ENCODE peak calls at places on chromosomes 4 and X, in ten cellular contexts. V is left lung; Z is NCI-H1092; C is H54; B is heart right ventricle; A is activated naive CD8-positive, alpha-beta T cell treated with anti-CD3 and anti-CD28 coated beads for 36 hours; E is stimulated activated CD4-positive, alpha-beta T cell treated with anti-CD3 and anti-CD28 coated beads, TNF-alpha, amount 100 ng/mL, for 1 hour; L is cortex of kidney; K is GM23248; Y is AG04450. Q is an unnamed sample.

GRCh38 chrX:56385336-56385735 is 153.2 kb downstream of the KLF8 start:
- DNase-seq in V (no peak), Z (no peak), C (no peak), B (no peak), A (no peak), E (no peak), L (no peak), K (no peak), Y (no peak), Q (no peak)

GRCh38 chrX:37993857-37994619 is 12.3 kb upstream of the SYTL5 start:
- DNase-seq in V (no peak), Z (peak), C (no peak), B (no peak), A (no peak), E (no peak), L (no peak), K (no peak), Y (no peak), Q (no peak)

GRCh38 chrX:110402091-110402854 is 43.6 kb downstream of the RTL9 start:
- DNase-seq in V (no peak), Z (no peak), C (no peak), B (peak), A (no peak), E (no peak), L (no peak), K (peak), Y (no peak), Q (peak)

GRCh38 chr4:113990886-113991285 is 11.4 kb upstream of the ARSJ start:
- DNase-seq in V (peak), Z (no peak), C (no peak), B (no peak), A (no peak), E (no peak), L (no peak), K (no peak), Y (no peak), Q (no peak)

GRCh38 chr4:56979674-56980073 is 978 bp downstream of the POLR2B start:
- DNase-seq in V (no peak), Z (no peak), C (no peak), B (no peak), A (peak), E (no peak), L (no peak), K (peak), Y (no peak), Q (peak)

GRCh38 chr4:107825072-107825789 is 499 bp downstream of the SGMS2 start:
- DNase-seq in V (no peak), Z (peak), C (no peak), B (peak), A (no peak), E (no peak), L (peak), K (peak), Y (no peak), Q (peak)

GRCh38 chr4:143539670-143540023 is 26.1 kb downstream of the SMARCA5 start:
- DNase-seq in V (no peak), Z (no peak), C (no peak), B (no peak), A (no peak), E (no peak), L (no peak), K (no peak), Y (no peak), Q (no peak)

GRCh38 chr4:6424425-6424824 is 48.0 kb downstream of the PPP2R2C start:
- DNase-seq in V (peak), Z (no peak), C (no peak), B (no peak), A (no peak), E (no peak), L (no peak), K (no peak), Y (no peak), Q (no peak)

GRCh38 chr4:160370046-160370445 is 1267.2 kb downstream of the RAPGEF2 start:
- DNase-seq in V (no peak), Z (no peak), C (no peak), B (no peak), A (no peak), E (no peak), L (no peak), K (no peak), Y (no peak), Q (no peak)

GRCh38 chrX:10235851-10236250 is 79.1 kb downstream of the CLCN4 start:
- DNase-seq in V (no peak), Z (no peak), C (no peak), B (no peak), A (no peak), E (no peak), L (no peak), K (peak), Y (no peak), Q (peak)

GRCh38 chrX:55767100-55767499 is 49.6 kb downstream of the RRAGB start:
- DNase-seq in V (no peak), Z (no peak), C (no peak), B (no peak), A (no peak), E (no peak), L (no peak), K (peak), Y (no peak), Q (peak)

GRCh38 chr4:71004281-71004851 is 10.9 kb downstream of the DCK start:
- DNase-seq in V (no peak), Z (no peak), C (no peak), B (no peak), A (peak), E (no peak), L (no peak), K (no peak), Y (no peak), Q (no peak)

GRCh38 chr4:82429728-82430192 is 502 bp downstream of the HNRNPDL start:
- DNase-seq in V (peak), Z (peak), C (no peak), B (no peak), A (no peak), E (peak), L (no peak), K (peak), Y (no peak), Q (no peak)

Q was measured in IMR-90.